ENCODE peak calls at places on chromosomes 2 and 18, in four cellular contexts. F, O, Z and D are unnamed samples.

GRCh38 chr2:110662560-110662959 is 15.3 kb downstream of the BUB1 start:
- DNase-seq in Z (peak), O (no peak), F (no peak), D (no peak)

GRCh38 chr2:121061633-121062032 is 223.4 kb downstream of the TFCP2L1 start:
- DNase-seq in F (no peak), O (no peak), Z (no peak), D (no peak)

GRCh38 chr2:210224660-210225460 is at the start of gene ACADL:
- DNase-seq in O (peak), Z (peak), F (no peak), D (peak)

GRCh38 chr18:65322895-65323294 is 427.9 kb upstream of the CDH7 start:
- DNase-seq in O (no peak), F (no peak), Z (no peak), D (no peak)

GRCh38 chr18:76978616-76979015 is 154.0 kb downstream of the MBP start:
- DNase-seq in O (no peak), Z (no peak), F (no peak), D (no peak)

GRCh38 chr18:55647331-55647730 is 59.3 kb upstream of the TCF4 start:
- DNase-seq in O (no peak), Z (peak), F (no peak), D (peak)

GRCh38 chr18:69974365-69974764 is 26.7 kb upstream of the CD226 start:
- DNase-seq in F (no peak), O (no peak), Z (peak), D (no peak)

GRCh38 chr18:58668897-58669296 is 2.4 kb upstream of the MALT1 start:
- DNase-seq in F (no peak), Z (peak), O (no peak), D (no peak)

GRCh38 chr2:162333968-162334367 is 10.0 kb upstream of the GCA start:
- DNase-seq in O (no peak), F (no peak), Z (no peak), D (peak)

GRCh38 chr2:137800386-137800785 is 163.9 kb upstream of the HNMT start:
- DNase-seq in F (no peak), Z (no peak), O (no peak), D (no peak)

GRCh38 chr18:57925706-57926105 is 118.3 kb upstream of the NEDD4L start:
- DNase-seq in F (no peak), O (no peak), Z (peak), D (no peak)

GRCh38 chr2:1893856-1894255 is 149.5 kb upstream of the PXDN start:
- DNase-seq in F (no peak), O (no peak), Z (no peak), D (no peak)

GRCh38 chr2:6855860-6856547 is 9.7 kb downstream of the CMPK2 start:
- DNase-seq in F (no peak), O (no peak), Z (peak), D (no peak)

GRCh38 chr2:154706660-154707059 is 8.2 kb downstream of the KCNJ3 start:
- DNase-seq in O (no peak), Z (no peak), F (no peak), D (no peak)

GRCh38 chr2:228433706-228434105 is 252.2 kb upstream of the SPHKAP start:
- DNase-seq in O (no peak), Z (no peak), F (no peak), D (no peak)

GRCh38 chr2:96618599-96619283 is 19.4 kb downstream of the KANSL3 start:
- DNase-seq in Z (peak), F (no peak), O (no peak), D (no peak)

GRCh38 chr18:57698571-57699276 is 77.1 kb upstream of the NARS1 start:
- DNase-seq in Z (peak), F (no peak), O (no peak), D (peak)

GRCh38 chr18:23618862-23619387 is 32.6 kb upstream of the NPC1 start:
- DNase-seq in F (no peak), Z (no peak), O (no peak), D (no peak)

GRCh38 chr2:163613155-163613554 is 122.7 kb downstream of the FIGN start:
- DNase-seq in O (no peak), Z (no peak), F (no peak), D (no peak)

GRCh38 chr2:104969564-104969963 is 68.3 kb upstream of the MRPS9 start:
- DNase-seq in O (no peak), F (no peak), Z (peak), D (no peak)

GRCh38 chr2:7692657-7693161 is 775.5 kb downstream of the RNF144A start:
- DNase-seq in O (peak), F (no peak), Z (peak), D (no peak)

GRCh38 chr2:101558740-101559508 is 84.0 kb upstream of the RFX8 start:
- DNase-seq in O (no peak), Z (peak), F (no peak), D (no peak)
- H3K4me3 ChIP-seq in O (no peak), Z (no peak), F (no peak), D (no peak)

DNA sequence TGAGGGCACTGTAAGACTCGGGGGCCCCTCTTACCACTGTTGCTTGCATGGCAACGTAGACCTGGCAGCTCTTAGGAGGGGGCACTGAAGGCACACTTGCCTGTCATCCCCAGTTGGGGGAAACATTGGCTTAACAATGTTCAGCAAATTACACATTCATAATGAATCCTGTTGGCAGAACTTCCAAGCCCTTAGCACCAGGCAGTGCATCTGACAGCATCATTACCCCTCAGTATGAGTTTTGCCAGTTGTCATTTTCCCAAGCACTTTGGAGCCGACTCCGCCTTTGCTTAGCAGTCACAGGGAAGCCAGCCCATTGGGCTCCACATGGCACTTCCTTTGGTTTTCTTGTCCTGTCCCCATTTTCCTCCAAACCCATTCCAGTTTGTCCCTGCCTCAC is 73.7 kb downstream of the VSNL1 start:
- DNase-seq in O (no peak), F (no peak), Z (no peak), D (no peak)
- H3K27ac ChIP-seq in O (no peak), F (no peak), Z (no peak), D (no peak)

DNA sequence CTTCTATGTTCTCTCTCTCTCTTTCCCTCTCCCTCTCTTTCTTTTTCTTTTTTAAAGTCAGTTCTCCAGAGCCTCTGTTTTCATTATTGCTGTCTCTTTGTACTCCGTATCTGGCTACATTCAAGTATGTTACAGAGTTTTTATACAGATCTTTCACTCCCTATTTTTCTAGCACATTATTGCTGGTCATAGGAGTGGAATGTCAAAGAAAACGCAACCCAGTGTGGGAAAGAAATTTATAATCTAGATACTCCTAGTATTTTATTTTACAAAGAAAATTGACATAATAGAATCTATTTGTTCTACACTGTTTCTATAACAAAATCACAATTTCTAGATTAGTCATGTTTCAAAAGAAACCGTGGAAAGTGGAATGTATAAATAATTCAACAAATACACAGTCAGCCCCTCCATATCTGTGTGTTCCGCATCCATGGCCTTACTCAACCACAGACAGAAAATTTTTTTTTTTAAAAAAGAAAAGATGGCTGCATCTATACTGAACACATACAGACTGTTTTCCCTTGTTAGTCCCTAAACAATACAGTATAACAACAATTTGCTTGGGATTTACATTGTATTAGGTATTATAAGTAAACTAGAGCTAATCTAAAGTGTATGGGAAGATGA is 11.3 kb upstream of the NEMP2 start:
- DNase-seq in F (no peak), Z (peak), O (no peak), D (no peak)
- H3K4me3 ChIP-seq in F (no peak), Z (peak), O (peak), D (no peak)

GRCh38 chr2:85680707-85681353 is 12.8 kb upstream of the SFTPB start:
- DNase-seq in O (no peak), Z (no peak), F (no peak), D (no peak)

GRCh38 chr2:85684380-85684779 is 9.8 kb upstream of the GNLY start:
- DNase-seq in O (no peak), Z (no peak), F (no peak), D (no peak)

GRCh38 chr2:85681354-85681728 is 12.8 kb upstream of the GNLY start:
- DNase-seq in Z (no peak), F (no peak), O (no peak), D (no peak)

GRCh38 chr2:85682378-85682777 is 11.8 kb upstream of the GNLY start:
- DNase-seq in Z (no peak), F (no peak), O (no peak), D (no peak)

GRCh38 chr2:85681776-85682175 is 12.4 kb upstream of the GNLY start:
- DNase-seq in O (no peak), Z (no peak), F (no peak), D (no peak)
- H3K27ac ChIP-seq in O (no peak), Z (no peak), F (no peak), D (no peak)

DNA sequence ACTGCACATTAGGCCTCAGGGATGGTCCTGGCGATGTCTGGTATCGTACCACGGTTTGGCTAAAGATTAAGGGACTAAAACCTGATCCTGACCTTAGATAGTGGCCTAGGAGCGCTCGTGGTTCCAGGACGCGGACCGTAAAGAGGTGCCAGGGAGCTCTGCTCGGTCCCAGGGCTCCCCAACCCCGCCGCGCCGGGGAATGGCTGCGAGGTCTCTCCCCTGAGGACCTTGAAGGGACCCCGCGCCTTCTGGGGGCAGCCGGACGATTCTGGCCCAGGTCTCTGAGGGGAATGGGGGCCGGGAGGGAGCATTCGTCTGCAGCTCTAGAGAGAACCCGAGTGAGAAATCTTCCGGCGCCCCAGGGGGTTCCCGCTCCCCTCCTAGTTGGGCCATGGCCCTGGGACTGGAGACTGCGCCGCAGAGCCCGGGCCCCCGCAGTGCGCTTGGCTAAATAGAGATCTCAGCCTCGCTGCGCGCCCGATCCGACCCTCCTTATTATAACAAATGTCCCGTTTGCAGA is 1.8 kb downstream of the PAX8 start:
- DNase-seq in F (no peak), O (no peak), Z (no peak), D (no peak)
- H3K4me3 ChIP-seq in F (peak), O (no peak), Z (no peak), D (no peak)

GRCh38 chr2:238424313-238424700 is 2.4 kb upstream of the ASB1 start:
- DNase-seq in O (no peak), F (no peak), Z (peak), D (no peak)
- H3K27ac ChIP-seq in O (no peak), F (no peak), Z (peak), D (peak)

DNA sequence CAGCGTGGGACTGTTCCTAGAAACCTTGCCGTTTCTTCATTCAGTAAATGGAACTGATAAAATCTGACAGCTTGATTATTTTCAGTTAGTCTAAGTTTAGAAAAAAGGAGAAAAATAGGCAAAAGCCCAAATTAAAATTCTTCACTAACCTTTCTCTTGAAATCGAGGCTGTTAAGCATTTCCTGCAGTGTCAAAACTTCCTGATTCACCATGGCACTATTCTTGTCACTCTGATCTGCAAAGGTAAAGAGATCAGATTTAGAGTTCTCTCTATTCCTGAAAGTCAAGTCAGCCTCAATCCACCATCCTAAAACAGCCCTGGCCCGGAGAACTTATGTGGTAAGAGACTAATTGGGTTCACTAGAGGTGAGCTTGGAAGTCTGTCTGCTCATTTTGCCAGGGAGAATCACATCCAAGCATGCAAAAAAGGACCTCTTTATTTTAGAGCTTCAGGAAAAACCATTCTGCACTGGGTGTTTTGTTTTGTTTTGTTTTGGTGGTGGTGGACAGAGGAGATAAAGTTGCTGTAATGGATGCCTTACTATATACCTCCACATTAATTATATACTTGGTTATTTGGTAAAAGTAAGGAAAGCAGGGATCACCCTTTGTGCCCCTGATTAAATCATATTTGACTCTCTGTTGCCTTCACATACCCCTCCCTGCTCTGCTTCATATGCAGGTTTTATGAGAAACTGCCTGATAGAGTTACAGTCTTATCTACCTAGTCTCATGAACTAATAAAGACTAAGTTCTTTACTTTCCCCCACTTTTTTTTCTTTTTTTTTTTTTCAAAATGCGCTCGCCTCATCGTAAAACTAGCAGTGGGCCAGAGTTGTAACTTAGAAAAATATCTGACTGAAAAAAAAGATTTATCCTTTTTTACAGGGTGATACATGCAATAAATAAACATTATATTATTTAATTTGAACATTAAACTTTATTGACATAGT is 52.6 kb upstream of the STAT1 start:
- DNase-seq in F (no peak), Z (no peak), O (no peak), D (no peak)
- H3K4me3 ChIP-seq in F (no peak), Z (no peak), O (no peak), D (no peak)

GRCh38 chr2:23121968-23122648 is 262.9 kb upstream of the KLHL29 start:
- DNase-seq in F (no peak), Z (no peak), O (no peak), D (no peak)
- H3K27ac ChIP-seq in F (no peak), Z (no peak), O (no peak), D (no peak)